ENCODE peak calls at places on chromosomes 7 and 10, in six cellular contexts. U, Z, A, G, W and L are unnamed samples.

GRCh38 chr10:7302393-7303054 is 108.3 kb downstream of the SFMBT2 start:
- DNase-seq in U (no peak), Z (peak), A (no peak), G (no peak), W (no peak), L (no peak)

GRCh38 chr10:132693676-132694075 is 92.3 kb downstream of the NKX6-2 start:
- DNase-seq in U (no peak), Z (no peak), A (no peak), G (no peak), W (no peak), L (no peak)

GRCh38 chr10:113739031-113739430 is 12.5 kb upstream of the PLEKHS1 start:
- DNase-seq in U (no peak), Z (no peak), A (no peak), G (no peak), W (no peak), L (no peak)

GRCh38 chr10:72637398-72637857 is 11.5 kb upstream of the MICU1 start:
- DNase-seq in U (peak), Z (peak), A (peak), G (no peak), W (no peak), L (no peak)

GRCh38 chr10:93680414-93681047 is 21.9 kb downstream of the FRA10AC1 start:
- DNase-seq in U (no peak), Z (peak), A (no peak), G (peak), W (no peak), L (peak)

GRCh38 chr7:97064972-97065587 is 40.4 kb upstream of the DLX5 start:
- DNase-seq in U (peak), Z (peak), A (no peak), G (peak), W (peak), L (peak)

GRCh38 chr7:96591159-96591899 is 118.3 kb downstream of the SEM1 start:
- DNase-seq in U (no peak), Z (no peak), A (no peak), G (no peak), W (no peak), L (no peak)

GRCh38 chr10:90993340-90993739 is 72.5 kb upstream of the ANKRD1 start:
- DNase-seq in U (no peak), Z (no peak), A (no peak), G (no peak), W (no peak), L (no peak)

GRCh38 chr10:44660271-44660670 is 250.9 kb upstream of the TMEM72 start:
- DNase-seq in U (no peak), Z (no peak), A (no peak), G (no peak), W (no peak), L (no peak)

GRCh38 chr10:44628921-44629320 is 244.0 kb upstream of the CXCL12 start:
- DNase-seq in U (no peak), Z (no peak), A (no peak), G (no peak), W (no peak), L (no peak)

GRCh38 chr7:131480384-131481315 is 75.8 kb downstream of the PODXL start:
- DNase-seq in U (no peak), Z (peak), A (no peak), G (no peak), W (no peak), L (no peak)

GRCh38 chr10:34491666-34492065 is 323.4 kb downstream of the PARD3 start:
- DNase-seq in U (no peak), Z (no peak), A (no peak), G (peak), W (no peak), L (no peak)

GRCh38 chr7:21771906-21772610 is 173.6 kb downstream of the CDCA7L start:
- DNase-seq in U (no peak), Z (no peak), A (no peak), G (peak), W (no peak), L (no peak)

GRCh38 chr7:2530076-2530967 is 10.7 kb downstream of the LFNG start:
- DNase-seq in U (peak), Z (no peak), A (peak), G (no peak), W (no peak), L (no peak)

GRCh38 chr10:19169684-19170083 is 121.1 kb downstream of the MALRD1 start:
- DNase-seq in U (no peak), Z (no peak), A (no peak), G (no peak), W (no peak), L (no peak)

GRCh38 chr7:137634356-137634755 is 212.4 kb downstream of the DGKI start:
- DNase-seq in U (no peak), Z (no peak), A (no peak), G (no peak), W (no peak), L (no peak)

GRCh38 chr10:79159785-79160184 is 91.0 kb downstream of the ZMIZ1 start:
- DNase-seq in U (no peak), Z (no peak), A (no peak), G (no peak), W (no peak), L (no peak)

GRCh38 chr7:157664866-157665633 is 328.2 kb downstream of the DNAJB6 start:
- DNase-seq in U (no peak), Z (no peak), A (no peak), G (no peak), W (no peak), L (no peak)

GRCh38 chr10:107013258-107014001 is 151.1 kb downstream of the SORCS1 start:
- DNase-seq in U (no peak), Z (no peak), A (no peak), G (no peak), W (no peak), L (no peak)

GRCh38 chr7:108079291-108080057 is 50.7 kb downstream of the LAMB4 start:
- DNase-seq in U (no peak), Z (peak), A (peak), G (no peak), W (no peak), L (peak)

GRCh38 chr7:76262683-76263402 is 39.6 kb upstream of the HSPB1 start:
- DNase-seq in U (peak), Z (peak), A (peak), G (peak), W (no peak), L (peak)

GRCh38 chr10:25867321-25867720 is 66.7 kb upstream of the MYO3A start:
- DNase-seq in U (no peak), Z (no peak), A (no peak), G (no peak), W (no peak), L (no peak)

GRCh38 chr10:80529604-80530003 is 8.1 kb upstream of the SH2D4B start:
- DNase-seq in U (no peak), Z (no peak), A (no peak), G (no peak), W (no peak), L (no peak)

GRCh38 chr7:77393261-77393660 is 22.9 kb downstream of the GSAP start:
- DNase-seq in U (peak), Z (no peak), A (no peak), G (no peak), W (no peak), L (no peak)

GRCh38 chr10:78342787-78343186 is 309.1 kb downstream of the RPS24 start:
- DNase-seq in U (no peak), Z (no peak), A (no peak), G (no peak), W (no peak), L (no peak)

GRCh38 chr10:100043344-100043743 is 33.6 kb upstream of the DNMBP start:
- DNase-seq in U (no peak), Z (peak), A (peak), G (no peak), W (no peak), L (no peak)

GRCh38 chr7:98123073-98123696 is 16.5 kb downstream of the LMTK2 start:
- DNase-seq in U (no peak), Z (no peak), A (no peak), G (no peak), W (no peak), L (no peak)

GRCh38 chr7:3250725-3251124 is 50.3 kb upstream of the SDK1 start:
- DNase-seq in U (no peak), Z (no peak), A (no peak), G (no peak), W (no peak), L (no peak)

GRCh38 chr10:75111367-75111905 is at the start of gene SAMD8:
- DNase-seq in U (peak), Z (peak), A (peak), G (peak), W (peak), L (no peak)

GRCh38 chr10:93894516-93895378 is 969 bp downstream of the SLC35G1 start:
- DNase-seq in U (no peak), Z (peak), A (no peak), G (no peak), W (no peak), L (no peak)

GRCh38 chr7:78198756-78199155 is 400.2 kb downstream of the PHTF2 start:
- DNase-seq in U (no peak), Z (no peak), A (no peak), G (no peak), W (no peak), L (no peak)

GRCh38 chr10:2076528-2076927 is 339.2 kb upstream of the ADARB2 start:
- DNase-seq in U (no peak), Z (no peak), A (no peak), G (no peak), W (no peak), L (no peak)

GRCh38 chr7:149354119-149354518 is 92.1 kb downstream of the ZNF783 start:
- DNase-seq in U (no peak), Z (no peak), A (no peak), G (no peak), W (no peak), L (no peak)

GRCh38 chr7:155805826-155806095 is 6.5 kb downstream of the SHH start:
- DNase-seq in U (no peak), Z (no peak), A (no peak), G (no peak), W (no peak), L (no peak)

GRCh38 chr7:45598697-45599520 is 24.7 kb downstream of the ADCY1 start:
- DNase-seq in U (no peak), Z (no peak), A (no peak), G (no peak), W (no peak), L (no peak)

GRCh38 chr10:98659951-98660350 is 213.2 kb upstream of the HPS1 start:
- DNase-seq in U (no peak), Z (no peak), A (no peak), G (no peak), W (no peak), L (no peak)

GRCh38 chr10:22379059-22379458 is 33.8 kb downstream of the SPAG6 start:
- DNase-seq in U (peak), Z (no peak), A (no peak), G (no peak), W (no peak), L (no peak)